ENCODE peak calls at places on chromosomes 2 and 18, in five cellular contexts. Q is astrocyte, N is IMR-90, V is colonic mucosa, M is PC-3. Z is an unnamed sample.

GRCh38 chr18:57446322-57446721 is 11.1 kb downstream of the ONECUT2 start:
- DNase-seq in Q (no peak), N (peak), M (peak), V (no peak), Z (no peak)

GRCh38 chr2:163043201-163043600 is 204.6 kb upstream of the KCNH7 start:
- DNase-seq in V (no peak), M (no peak), N (no peak), Q (no peak), Z (no peak)

GRCh38 chr2:109558076-109558882 is 55.5 kb downstream of the SEPTIN10 start:
- DNase-seq in Q (peak), M (peak), V (peak), N (peak), Z (peak)

GRCh38 chr2:194264586-194264985 is 1392.4 kb upstream of the SLC39A10 start:
- DNase-seq in N (no peak), Q (no peak), V (no peak), M (no peak), Z (no peak)

GRCh38 chr2:133072837-133073694 is 403.1 kb upstream of the LYPD1 start:
- DNase-seq in Q (no peak), M (peak), N (no peak), V (no peak), Z (no peak)

GRCh38 chr2:120344991-120345975 is 653 bp upstream of the INHBB start:
- DNase-seq in N (no peak), V (no peak), M (peak), Q (no peak), Z (no peak)

GRCh38 chr18:35566019-35566418 is 15.5 kb upstream of the GALNT1 start:
- DNase-seq in V (no peak), M (no peak), N (no peak), Q (no peak), Z (no peak)

GRCh38 chr2:9740382-9741040 is 102.8 kb upstream of the TAF1B start:
- DNase-seq in M (no peak), N (no peak), Q (no peak), V (no peak), Z (peak)

GRCh38 chr18:34086370-34086769 is 138.3 kb downstream of the NOL4 start:
- DNase-seq in M (no peak), Q (no peak), N (no peak), V (no peak), Z (no peak)
- H3K4me3 ChIP-seq in M (no peak), Q (no peak), N (no peak), V (no peak), Z (no peak)

DNA sequence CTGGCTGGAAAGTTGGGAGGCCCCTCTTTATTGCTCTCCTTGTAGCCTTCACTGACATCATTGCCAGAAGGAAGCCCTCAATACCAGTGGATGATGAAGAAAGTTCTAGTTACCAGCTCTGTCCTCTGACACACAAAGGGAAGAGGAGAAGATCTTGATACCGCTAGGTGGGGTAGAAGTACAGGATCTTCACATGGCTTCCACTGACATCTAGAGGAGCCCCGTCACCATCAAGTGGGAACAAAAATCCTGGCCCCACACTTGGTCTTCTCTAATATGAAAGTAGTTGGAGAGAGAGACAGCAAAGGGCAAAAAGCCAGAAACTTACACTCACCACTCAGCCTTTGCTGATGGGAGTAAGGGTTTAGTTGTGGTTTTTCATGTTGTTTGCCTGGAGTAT is 12.4 kb downstream of the XIRP2 start:
- DNase-seq in Q (peak), M (peak), N (peak), V (no peak), Z (no peak)
- TF ChIP-seq CTCF in Q (peak), M (peak), N (peak), V (no peak), Z (no peak)

DNA sequence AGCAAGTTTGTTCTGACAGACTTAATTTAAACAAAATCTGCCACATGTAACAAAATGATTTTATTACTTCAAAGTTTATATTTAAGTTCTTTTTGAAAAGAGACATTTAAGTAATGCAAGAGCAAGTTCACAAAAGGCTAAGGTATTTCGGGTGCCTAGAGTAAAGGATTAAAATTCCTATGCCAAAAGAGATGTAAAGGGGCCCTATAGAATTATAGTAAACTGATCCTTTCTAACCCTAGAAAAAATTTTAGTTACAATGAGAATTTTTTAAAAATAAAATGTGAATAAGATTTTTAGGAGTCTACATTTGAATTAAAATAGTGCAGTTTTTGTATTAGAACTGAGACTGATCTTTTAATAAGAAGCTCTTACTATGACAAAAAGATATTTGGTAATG is 147.1 kb downstream of the PLEKHA3 start:
- DNase-seq in M (no peak), Q (no peak), V (no peak), N (no peak), Z (no peak)
- H3K4me3 ChIP-seq in M (no peak), Q (no peak), V (no peak), N (no peak), Z (no peak)

GRCh38 chr18:21996261-21996892 is 173.0 kb upstream of the GATA6 start:
- DNase-seq in N (no peak), Q (peak), M (no peak), V (peak), Z (peak)

GRCh38 chr18:21997207-21998143 is 171.9 kb upstream of the GATA6 start:
- DNase-seq in M (peak), V (peak), Q (peak), N (peak), Z (peak)

GRCh38 chr18:22001912-22002487 is 167.4 kb upstream of the GATA6 start:
- DNase-seq in Q (no peak), V (peak), M (no peak), N (no peak), Z (no peak)

GRCh38 chr18:21998531-21998930 is 170.9 kb upstream of the GATA6 start:
- DNase-seq in Q (no peak), V (peak), M (no peak), N (no peak), Z (no peak)
- TF ChIP-seq CTCF in Q (no peak), V (no peak), M (no peak), N (no peak), Z (no peak)

GRCh38 chr2:6342273-6342920 is 523.3 kb downstream of the CMPK2 start:
- DNase-seq in V (no peak), N (no peak), M (no peak), Q (no peak), Z (no peak)

GRCh38 chr2:6337123-6337830 is 528.4 kb downstream of the CMPK2 start:
- DNase-seq in N (no peak), V (no peak), Q (no peak), M (no peak), Z (no peak)

GRCh38 chr2:6343076-6343475 is 522.6 kb downstream of the CMPK2 start:
- DNase-seq in V (no peak), Q (no peak), N (no peak), M (no peak), Z (no peak)

DNA sequence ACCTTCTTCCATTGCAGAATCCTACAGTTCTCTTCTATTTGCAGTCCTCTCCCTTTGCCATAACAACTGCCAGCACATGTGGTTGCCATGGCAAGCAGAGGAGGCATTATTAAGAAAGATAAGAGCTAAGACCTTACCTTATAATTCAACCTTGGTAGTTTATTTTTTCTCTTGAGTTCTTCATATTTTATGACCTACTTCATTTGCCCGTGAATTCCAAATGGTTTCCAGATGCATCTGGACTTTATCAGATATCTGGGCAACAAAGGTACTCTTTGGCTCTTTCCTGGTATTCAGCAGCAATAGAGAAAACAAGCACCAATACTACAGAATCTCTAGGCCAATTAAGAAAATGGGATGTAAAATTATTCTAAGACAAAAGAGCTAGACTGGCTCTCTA is 524.0 kb downstream of the CMPK2 start:
- DNase-seq in N (no peak), V (no peak), Q (no peak), M (no peak), Z (no peak)
- H3K4me3 ChIP-seq in N (no peak), V (no peak), Q (no peak), M (no peak), Z (no peak)

GRCh38 chr2:190031971-190032623 is 30.4 kb downstream of the MSTN start:
- DNase-seq in N (no peak), V (no peak), Q (no peak), M (no peak), Z (no peak)

DNA sequence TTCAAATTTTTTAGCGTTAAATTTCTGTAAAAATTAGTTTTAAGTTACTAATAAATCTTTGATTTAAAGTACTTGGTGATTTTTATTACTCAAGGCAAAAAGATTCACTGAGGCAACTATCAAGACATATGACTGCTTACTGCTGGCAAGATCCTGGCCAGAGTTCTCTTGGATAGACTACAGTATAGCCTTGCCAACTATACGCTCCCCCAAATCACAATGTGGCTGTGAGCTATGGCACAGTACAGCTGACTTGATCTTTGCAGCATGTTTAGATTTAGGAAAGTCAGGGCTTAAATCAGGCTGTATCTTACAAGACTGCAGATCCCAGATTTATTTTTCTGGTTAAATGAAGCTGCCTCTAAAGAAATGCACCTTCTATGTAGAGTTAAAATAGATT is 26.5 kb downstream of the MSTN start:
- DNase-seq in M (no peak), V (no peak), N (no peak), Q (no peak), Z (no peak)
- TF ChIP-seq CTCF in M (no peak), V (no peak), N (no peak), Q (no peak), Z (no peak)

GRCh38 chr2:57878573-57878910 is 168.1 kb upstream of the VRK2 start:
- DNase-seq in V (no peak), N (no peak), M (no peak), Q (no peak), Z (no peak)

GRCh38 chr2:57881998-57882884 is 164.4 kb upstream of the VRK2 start:
- DNase-seq in Q (peak), M (peak), N (peak), V (peak), Z (peak)

GRCh38 chr2:57880967-57881366 is 165.6 kb upstream of the VRK2 start:
- DNase-seq in V (no peak), N (no peak), M (peak), Q (no peak), Z (no peak)

GRCh38 chr2:57877811-57878572 is 168.6 kb upstream of the VRK2 start:
- DNase-seq in V (no peak), M (peak), N (no peak), Q (no peak), Z (no peak)

GRCh38 chr2:57880446-57880845 is 166.2 kb upstream of the VRK2 start:
- DNase-seq in V (no peak), Q (no peak), N (no peak), M (no peak), Z (no peak)
- H3K4me3 ChIP-seq in V (no peak), Q (no peak), N (no peak), M (no peak), Z (no peak)

GRCh38 chr2:113069676-113070605 is 2.2 kb downstream of the IL1F10 start:
- DNase-seq in Q (no peak), M (peak), V (no peak), N (no peak), Z (no peak)

GRCh38 chr2:113073325-113073834 is 5.6 kb downstream of the IL1F10 start:
- DNase-seq in N (no peak), Q (no peak), M (no peak), V (no peak), Z (no peak)

GRCh38 chr2:113072584-113072983 is 4.8 kb downstream of the IL1F10 start:
- DNase-seq in N (no peak), M (no peak), Q (no peak), V (no peak), Z (no peak)

GRCh38 chr2:113068706-113069485 is 1.1 kb downstream of the IL1F10 start:
- DNase-seq in M (peak), V (no peak), N (no peak), Q (no peak), Z (peak)

DNA sequence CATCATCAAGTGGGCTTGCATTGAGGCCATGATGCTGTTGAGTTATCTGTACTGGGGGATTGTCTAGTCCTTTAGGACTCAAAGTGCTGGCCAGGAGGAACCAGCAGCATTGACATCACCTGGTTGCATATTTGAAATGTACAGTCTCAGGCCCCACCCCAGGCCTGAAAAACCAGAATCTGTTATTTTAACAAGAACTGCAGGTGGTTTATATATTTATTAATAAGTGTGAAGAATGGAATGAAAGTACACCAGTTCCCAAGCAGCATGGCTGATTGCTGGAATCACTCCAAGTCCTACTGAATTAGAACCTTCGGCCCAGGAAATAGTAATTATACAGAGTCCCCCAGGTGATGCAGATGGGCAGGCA is 2.8 kb downstream of the IL1F10 start:
- DNase-seq in V (no peak), N (no peak), M (no peak), Q (no peak), Z (no peak)
- TF ChIP-seq CTCF in V (no peak), N (no peak), M (no peak), Q (no peak), Z (no peak)

DNA sequence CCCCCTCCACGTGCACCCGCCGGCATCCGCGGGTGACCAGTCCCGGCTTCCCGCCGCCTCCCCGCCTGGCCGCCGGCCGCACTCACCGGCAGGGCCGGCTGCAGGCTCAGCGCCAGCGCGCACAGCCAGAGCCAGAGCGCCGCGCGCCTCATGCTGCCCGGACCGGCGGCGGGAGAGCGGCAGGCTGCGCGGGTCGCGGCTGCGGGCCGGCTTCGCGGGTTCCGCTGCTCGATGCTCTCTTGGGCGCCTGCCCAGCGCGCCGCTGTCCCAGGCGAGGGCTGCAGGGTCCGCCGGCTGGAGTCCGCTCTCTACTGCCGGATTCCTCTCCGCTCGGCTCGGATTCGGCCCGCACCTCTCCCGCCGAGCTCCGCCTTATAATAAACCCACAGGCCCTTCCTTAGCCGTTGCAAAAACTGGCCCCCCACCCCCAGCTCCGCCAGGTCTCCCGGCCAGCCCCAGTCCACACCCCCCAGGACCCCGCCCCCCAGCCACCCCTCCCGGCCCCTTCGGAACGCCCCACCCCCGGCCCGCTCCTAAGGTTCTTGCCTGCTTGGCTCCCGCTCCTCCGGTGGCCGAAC is at the start of gene SDC1:
- DNase-seq in N (peak), V (peak), M (peak), Q (peak), Z (peak)
- H3K4me3 ChIP-seq in N (peak), V (peak), M (peak), Q (peak), Z (peak)

DNA sequence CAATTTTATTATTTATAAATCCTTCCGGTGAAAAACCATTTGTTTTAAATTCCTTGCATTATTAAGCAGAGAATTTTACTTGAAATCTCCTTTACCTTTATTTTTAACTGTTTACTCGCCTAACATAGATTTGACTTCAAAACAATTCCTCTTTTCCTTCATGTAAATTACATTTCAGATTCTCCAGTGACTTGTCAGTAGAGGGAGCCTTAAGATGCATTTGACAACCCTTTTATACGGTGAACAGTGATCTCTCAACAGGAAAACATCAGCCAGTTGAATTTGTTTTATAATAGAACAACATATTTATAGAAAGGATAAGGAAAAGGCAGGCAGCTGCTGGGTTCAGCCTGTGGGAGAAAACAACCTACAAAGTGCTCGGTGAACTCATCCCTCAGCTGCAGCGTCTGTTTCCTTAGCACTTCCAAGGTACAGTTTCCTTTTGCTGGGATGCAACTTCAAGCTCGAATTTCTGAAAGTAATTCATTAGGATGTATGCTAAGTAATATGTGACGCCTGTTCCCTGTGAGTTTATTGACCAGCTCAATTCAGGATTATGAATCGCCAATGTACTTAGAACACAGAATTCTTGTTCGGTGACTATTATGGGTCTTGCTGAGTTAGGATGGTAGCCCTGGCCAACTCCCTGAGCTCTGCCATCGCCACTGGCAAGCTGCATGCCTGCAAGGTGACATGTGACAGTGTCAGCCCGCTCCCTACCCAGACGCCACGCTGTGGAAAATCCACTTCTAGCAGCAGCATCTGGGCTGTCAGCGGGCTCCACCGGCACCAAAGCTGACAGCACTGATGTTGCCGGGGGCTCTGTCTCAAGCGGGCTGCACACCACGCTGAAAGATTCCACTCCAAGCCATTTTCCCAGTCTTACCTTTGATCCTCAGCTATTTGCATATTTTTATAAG is 100.9 kb downstream of the MYT1L start:
- DNase-seq in N (no peak), Q (no peak), M (peak), V (no peak), Z (peak)
- TF ChIP-seq CTCF in N (no peak), Q (no peak), M (peak), V (no peak), Z (peak)